ENCODE peak calls at places on chromosomes 6 and 20, in five cellular contexts. A is fibroblast of lung, E is NCI-H2081 treated with DMSO at 0.1 percent for 48 hours, V is H4, D is GM03348. Y is an unnamed sample.

GRCh38 chr6:34346175-34347119 is 46.0 kb downstream of the NUDT3 start:
- DNase-seq in D (no peak), A (no peak), E (no peak), V (no peak), Y (no peak)

GRCh38 chr6:136031982-136032381 is 180.5 kb downstream of the PDE7B start:
- DNase-seq in V (no peak), D (peak; percentile 71), E (no peak), A (peak; percentile 74), Y (peak; percentile 56)

GRCh38 chr6:99425647-99426453 is 742 bp upstream of the PNISR start:
- DNase-seq in A (peak; percentile 96), V (peak; percentile 74), E (no peak), D (peak; percentile 67), Y (peak; percentile 78)

GRCh38 chr6:3139090-3139903 is 18.0 kb downstream of the TUBB2A start:
- DNase-seq in D (peak; percentile 32), A (peak; percentile 80), E (peak; percentile 73), V (no peak), Y (peak; percentile 85)

GRCh38 chr6:125507987-125508655 is 206.4 kb upstream of the HDDC2 start:
- DNase-seq in V (peak; percentile 3), E (no peak), D (no peak), A (peak; percentile 19), Y (no peak)

GRCh38 chr6:113909224-113909856 is 52.2 kb downstream of the MARCKS start:
- DNase-seq in V (peak; percentile 26), E (peak; percentile 5), A (peak; percentile 76), D (peak; percentile 61), Y (peak; percentile 65)

GRCh38 chr20:52748235-52748950 is 223.8 kb upstream of the TSHZ2 start:
- DNase-seq in D (peak; percentile 36), E (no peak), V (no peak), A (peak; percentile 15), Y (no peak)

GRCh38 chr6:108082539-108082938 is 8.0 kb upstream of the OSTM1 start:
- DNase-seq in V (no peak), A (no peak), D (no peak), E (no peak), Y (no peak)

GRCh38 chr6:109702797-109703196 is 11.7 kb downstream of the FIG4 start:
- DNase-seq in E (no peak), A (no peak), D (no peak), V (no peak), Y (no peak)

GRCh38 chr6:40399888-40400468 is 187.2 kb downstream of the LRFN2 start:
- DNase-seq in V (no peak), A (no peak), D (no peak), E (no peak), Y (no peak)

GRCh38 chr6:27867051-27867940 is 44.9 kb downstream of the OR2B2 start:
- DNase-seq in A (peak; percentile 85), V (peak; percentile 80), E (no peak), D (peak; percentile 89), Y (peak; percentile 79)

GRCh38 chr20:39302312-39302711 is 340.2 kb downstream of the DHX35 start:
- DNase-seq in E (no peak), A (no peak), D (no peak), V (no peak), Y (no peak)

GRCh38 chr20:46894971-46895905 is 595 bp downstream of the EYA2 start:
- DNase-seq in A (peak; percentile 19), E (no peak), D (peak; percentile 26), V (no peak), Y (no peak)

GRCh38 chr6:129672883-129673631 is 36.9 kb downstream of the ARHGAP18 start:
- DNase-seq in E (no peak), V (peak; percentile 39), D (peak; percentile 59), A (peak; percentile 79), Y (peak; percentile 66)

GRCh38 chr6:100751590-100751989 is 129.5 kb downstream of the ASCC3 start:
- DNase-seq in E (no peak), V (no peak), D (no peak), A (no peak), Y (no peak)

GRCh38 chr6:11815231-11815630 is 36.6 kb upstream of the ADTRP start:
- DNase-seq in V (no peak), E (no peak), A (no peak), D (peak; percentile 29), Y (peak; percentile 26)

GRCh38 chr6:85403331-85404015 is 46.4 kb upstream of the NT5E start:
- DNase-seq in E (no peak), A (peak; percentile 77), V (peak; percentile 47), D (peak; percentile 79), Y (peak; percentile 86)